ENCODE peak calls at places on chromosomes 16 and 17, in eight cellular contexts. F is AG10803; L is activated CD8-positive, alpha-beta memory T cell treated with anti-CD3 and anti-CD28 coated beads for 1 hour; H is nephron progenitor cell; P is HL-60; D is HT-29; I is NCI-H2081; Q is Peyer's patch. X is an unnamed sample.

GRCh38 chr17:53806473-53806872 is 16.3 kb upstream of the KIF2B start:
- DNase-seq in P (no peak), L (no peak), D (no peak), Q (no peak), F (no peak), H (no peak), I (no peak), X (no peak)

GRCh38 chr16:2483160-2483559 is 8.2 kb downstream of the TBC1D24 start:
- DNase-seq in I (no peak), Q (no peak), D (no peak), F (peak; percentile 52), H (no peak), P (no peak), L (no peak), X (no peak)

GRCh38 chr17:36869856-36870617 is 67.2 kb upstream of the LHX1 start:
- DNase-seq in P (peak; percentile 15), F (peak; percentile 4), H (no peak), D (peak; percentile 25), Q (no peak), L (no peak), I (no peak), X (no peak)

GRCh38 chr17:78933025-78933958 is 8.1 kb upstream of the TIMP2 start:
- DNase-seq in P (peak; percentile 67), H (no peak), I (no peak), Q (peak; percentile 79), L (no peak), F (peak; percentile 96), D (peak; percentile 64), X (peak; percentile 77)

GRCh38 chr16:730666-731509 is 4.0 kb downstream of the HAGHL start:
- DNase-seq in Q (no peak), H (no peak), P (no peak), D (no peak), L (no peak), I (no peak), F (no peak), X (no peak)

GRCh38 chr17:83191388-83192160 is 112.2 kb downstream of the METRNL start:
- DNase-seq in I (no peak), F (no peak), H (peak; percentile 0), Q (peak; percentile 42), P (no peak), L (no peak), D (no peak), X (no peak)

GRCh38 chr17:3667366-3668278 is 756 bp downstream of the TAX1BP3 start:
- DNase-seq in P (no peak), I (peak; percentile 38), H (peak; percentile 84), L (no peak), D (peak; percentile 66), F (peak; percentile 94), Q (peak; percentile 89), X (no peak)

GRCh38 chr17:82806645-82807044 is 33.2 kb downstream of the ZNF750 start:
- DNase-seq in H (no peak), Q (no peak), D (no peak), I (no peak), P (no peak), F (no peak), L (no peak), X (no peak)

GRCh38 chr17:82545071-82545462 is 25.5 kb downstream of the FOXK2 start:
- DNase-seq in F (no peak), L (no peak), I (no peak), P (no peak), Q (no peak), D (no peak), H (no peak), X (no peak)

GRCh38 chr16:86387461-86388440 is 122.6 kb upstream of the FOXF1 start:
- DNase-seq in D (no peak), H (no peak), Q (no peak), L (no peak), P (no peak), F (peak; percentile 98), I (no peak), X (no peak)

GRCh38 chr17:30570596-30571265 is 93.5 kb downstream of the GOSR1 start:
- DNase-seq in I (no peak), L (no peak), H (no peak), P (no peak), F (no peak), Q (no peak), D (no peak), X (no peak)

GRCh38 chr17:81976332-81977210 is 858 bp upstream of the ASPSCR1 start:
- DNase-seq in L (no peak), I (no peak), P (peak; percentile 35), Q (peak; percentile 65), F (no peak), H (no peak), D (peak; percentile 52), X (no peak)

GRCh38 chr17:74759243-74759801 is 10.9 kb downstream of the NHERF1 start:
- DNase-seq in L (no peak), H (no peak), F (no peak), Q (peak; percentile 84), D (peak; percentile 52), P (no peak), I (no peak), X (peak; percentile 90)

GRCh38 chr16:27781981-27782880 is 232.3 kb downstream of the KATNIP start:
- DNase-seq in Q (no peak), D (no peak), L (no peak), F (no peak), H (no peak), I (no peak), P (no peak), X (no peak)

GRCh38 chr17:15255713-15256454 is 9.2 kb downstream of the PMP22 start:
- DNase-seq in I (no peak), L (no peak), H (no peak), Q (no peak), P (no peak), F (peak; percentile 73), D (no peak), X (no peak)

GRCh38 chr17:61542027-61542426 is 49.0 kb downstream of the NACA2 start:
- DNase-seq in P (no peak), Q (no peak), L (no peak), F (no peak), H (no peak), I (no peak), D (no peak), X (no peak)

GRCh38 chr16:11835891-11836652 is 15.3 kb downstream of the RSL1D1 start:
- DNase-seq in Q (no peak), L (no peak), P (no peak), I (no peak), H (peak; percentile 9), D (no peak), F (peak; percentile 70), X (no peak)

GRCh38 chr16:30011505-30012480 is 966 bp upstream of the DOC2A start:
- DNase-seq in Q (no peak), L (no peak), I (no peak), H (no peak), P (no peak), D (no peak), F (no peak), X (no peak)

GRCh38 chr17:75406222-75406615 is 741 bp upstream of the GRB2 start:
- DNase-seq in L (no peak), Q (peak; percentile 45), H (no peak), P (no peak), D (peak; percentile 23), F (peak; percentile 33), I (no peak), X (no peak)